ENCODE peak calls at places on chromosomes 2 and 18, in four cellular contexts. N, Z, Y and G are unnamed samples.

GRCh38 chr2:44805391-44805790 is 136.1 kb upstream of the SIX3 start:
- DNase-seq in Z (no peak), Y (no peak), N (peak; percentile 40), G (no peak)

GRCh38 chr2:25043241-25043867 is 1.5 kb downstream of the EFR3B start:
- DNase-seq in Z (peak; percentile 67), Y (no peak), N (no peak), G (no peak)

GRCh38 chr2:229445501-229446294 is 174.6 kb upstream of the PID1 start:
- DNase-seq in Z (no peak), N (no peak), Y (no peak), G (no peak)

GRCh38 chr2:1716441-1716840 is 27.9 kb downstream of the PXDN start:
- DNase-seq in Z (no peak), Y (no peak), N (no peak), G (no peak)

GRCh38 chr2:44515416-44515815 is 153.7 kb downstream of the CAMKMT start:
- DNase-seq in Y (no peak), N (no peak), Z (no peak), G (no peak)

GRCh38 chr2:77054938-77055337 is 467.2 kb downstream of the LRRTM4 start:
- DNase-seq in N (no peak), Y (no peak), Z (no peak), G (no peak)

GRCh38 chr2:230986520-230987136 is 9.3 kb upstream of the SPATA3 start:
- DNase-seq in Y (no peak), N (no peak), Z (no peak), G (no peak)

GRCh38 chr18:36066731-36067117 is 635 bp downstream of the RPRD1A start:
- DNase-seq in N (no peak), Z (no peak), Y (no peak), G (no peak)

GRCh38 chr2:129923265-129924141 is 56.0 kb upstream of the RAB6C start:
- DNase-seq in N (peak; percentile 77), Z (peak; percentile 25), Y (peak; percentile 12), G (peak; percentile 48)

GRCh38 chr2:27100036-27100435 is 13.5 kb downstream of the KHK start:
- DNase-seq in N (no peak), Z (no peak), Y (no peak), G (no peak)

GRCh38 chr2:15543541-15543940 is 17.6 kb downstream of the NBAS start:
- DNase-seq in Z (no peak), N (no peak), Y (no peak), G (no peak)

GRCh38 chr2:25355270-25355669 is 13.5 kb upstream of the DNMT3A start:
- DNase-seq in N (no peak), Z (no peak), Y (no peak), G (no peak)

GRCh38 chr2:179677746-179678505 is 183.5 kb downstream of the ZNF385B start:
- DNase-seq in N (no peak), Z (no peak), Y (no peak), G (no peak)

GRCh38 chr2:120658285-120659158 is 77.1 kb upstream of the GLI2 start:
- DNase-seq in Y (no peak), Z (no peak), N (no peak), G (no peak)

GRCh38 chr2:7748717-7749415 is 831.7 kb downstream of the RNF144A start:
- DNase-seq in Z (peak; percentile 61), N (no peak), Y (no peak), G (no peak)

GRCh38 chr2:151156943-151157705 is 104.5 kb downstream of the RBM43 start:
- DNase-seq in N (peak; percentile 27), Z (no peak), Y (no peak), G (no peak)

GRCh38 chr18:62165583-62165982 is 21.3 kb downstream of the PIGN start:
- DNase-seq in N (no peak), Y (no peak), Z (no peak), G (no peak)

GRCh38 chr2:177598321-177598922 is 205.8 kb downstream of the AGPS start:
- DNase-seq in Y (no peak), Z (no peak), N (peak; percentile 75), G (no peak)

GRCh38 chr2:5070257-5070656 is 621.9 kb upstream of the SOX11 start:
- DNase-seq in Y (no peak), Z (no peak), N (no peak), G (peak; percentile 58)

GRCh38 chr2:84884396-84884795 is 3.5 kb upstream of the TRABD2A start:
- DNase-seq in Z (no peak), Y (no peak), N (no peak), G (no peak)

GRCh38 chr2:56130463-56131070 is 53.2 kb upstream of the CCDC85A start:
- DNase-seq in N (peak; percentile 74), Z (no peak), Y (peak; percentile 29), G (no peak)

GRCh38 chr18:3450358-3451107 is 561 bp downstream of the TGIF1 start:
- DNase-seq in Z (peak; percentile 76), N (peak; percentile 81), Y (no peak), G (peak; percentile 61)

GRCh38 chr2:205700331-205701132 is 18.2 kb downstream of the NRP2 start:
- DNase-seq in Y (peak; percentile 51), Z (no peak), N (no peak), G (no peak)

GRCh38 chr2:221753401-221753800 is 181.3 kb upstream of the EPHA4 start:
- DNase-seq in Z (no peak), Y (no peak), N (no peak), G (no peak)

GRCh38 chr18:28588884-28589549 is 412.1 kb upstream of the CDH2 start:
- DNase-seq in N (no peak), Z (no peak), Y (no peak), G (no peak)

GRCh38 chr2:76953733-76954347 is 568.3 kb downstream of the LRRTM4 start:
- DNase-seq in Z (no peak), N (peak; percentile 82), Y (peak; percentile 13), G (peak; percentile 73)

GRCh38 chr2:102126169-102126568 is 16.4 kb upstream of the IL1R1 start:
- DNase-seq in Y (no peak), Z (no peak), N (no peak), G (no peak)

GRCh38 chr2:21772624-21773023 is 648.9 kb downstream of the TDRD15 start:
- DNase-seq in Z (no peak), Y (no peak), N (no peak), G (no peak)

GRCh38 chr18:45686892-45687611 is 36.9 kb upstream of the SLC14A1 start:
- DNase-seq in Y (no peak), N (no peak), Z (peak; percentile 73), G (no peak)

GRCh38 chr2:106065983-106066826 is 127.9 kb downstream of the UXS1 start:
- DNase-seq in N (no peak), Z (no peak), Y (no peak), G (no peak)

GRCh38 chr2:74238879-74239278 is 40.5 kb downstream of the MTHFD2 start:
- DNase-seq in Z (no peak), N (no peak), Y (no peak), G (no peak)

GRCh38 chr18:56787392-56787791 is 136.2 kb downstream of the WDR7 start:
- DNase-seq in Z (no peak), N (no peak), Y (no peak), G (no peak)